ENCODE peak calls at places on chromosomes 7 and 10, in four cellular contexts. One of them, this sample, is unnamed.

GRCh38 chr7:141251957-141252356 is 178.1 kb downstream of the TMEM178B start:
- DNase-seq in HepG2: no peak
- DNase-seq in astrocyte: no peak
- DNase-seq in fibroblast of the aortic adventitia: no peak
- DNase-seq in this sample: no peak

GRCh38 chr7:105723582-105723981 is 142.3 kb upstream of the EFCAB10 start:
- DNase-seq in astrocyte: no peak
- DNase-seq in HepG2: no peak
- DNase-seq in fibroblast of the aortic adventitia: no peak
- DNase-seq in this sample: no peak

GRCh38 chr10:78307576-78307975 is 273.9 kb downstream of the RPS24 start:
- DNase-seq in fibroblast of the aortic adventitia: no peak
- DNase-seq in HepG2: no peak
- DNase-seq in astrocyte: no peak
- DNase-seq in this sample: no peak

GRCh38 chr7:74104702-74105101 is 21.1 kb downstream of the LIMK1 start:
- DNase-seq in astrocyte: peak
- DNase-seq in HepG2: no peak
- DNase-seq in fibroblast of the aortic adventitia: no peak
- DNase-seq in this sample: no peak

GRCh38 chr10:98664329-98665042 is 217.8 kb upstream of the HPS1 start:
- DNase-seq in HepG2: peak
- DNase-seq in fibroblast of the aortic adventitia: peak
- DNase-seq in astrocyte: no peak
- DNase-seq in this sample: peak

GRCh38 chr7:78130443-78131200 is 332.0 kb downstream of the PHTF2 start:
- DNase-seq in HepG2: no peak
- DNase-seq in fibroblast of the aortic adventitia: no peak
- DNase-seq in astrocyte: no peak
- DNase-seq in this sample: peak

GRCh38 chr7:28708458-28708951 is 249.6 kb downstream of the TRIL start:
- DNase-seq in astrocyte: peak
- DNase-seq in fibroblast of the aortic adventitia: peak
- DNase-seq in HepG2: no peak
- DNase-seq in this sample: no peak

GRCh38 chr7:82729172-82730030 is 285.8 kb upstream of the CACNA2D1 start:
- DNase-seq in astrocyte: no peak
- DNase-seq in HepG2: peak
- DNase-seq in fibroblast of the aortic adventitia: peak
- DNase-seq in this sample: peak

GRCh38 chr10:72335394-72336258 is 19.1 kb downstream of the DNAJB12 start:
- DNase-seq in astrocyte: no peak
- DNase-seq in HepG2: no peak
- DNase-seq in fibroblast of the aortic adventitia: peak
- DNase-seq in this sample: no peak

GRCh38 chr10:24349379-24350110 is 140.6 kb downstream of the KIAA1217 start:
- DNase-seq in fibroblast of the aortic adventitia: peak
- DNase-seq in HepG2: no peak
- DNase-seq in astrocyte: peak
- DNase-seq in this sample: peak

GRCh38 chr7:132755538-132756481 is 179.5 kb upstream of the PLXNA4 start:
- DNase-seq in HepG2: no peak
- DNase-seq in astrocyte: no peak
- DNase-seq in fibroblast of the aortic adventitia: no peak
- DNase-seq in this sample: no peak

GRCh38 chr7:93890464-93891068 is at the start of gene TFPI2:
- DNase-seq in fibroblast of the aortic adventitia: peak
- DNase-seq in HepG2: peak
- DNase-seq in astrocyte: peak
- DNase-seq in this sample: peak

GRCh38 chr7:47496064-47496665 is 85.7 kb downstream of the TNS3 start:
- DNase-seq in astrocyte: no peak
- DNase-seq in fibroblast of the aortic adventitia: no peak
- DNase-seq in HepG2: no peak
- DNase-seq in this sample: no peak

GRCh38 chr7:111784311-111784710 is 222.0 kb upstream of the IMMP2L start:
- DNase-seq in HepG2: no peak
- DNase-seq in astrocyte: no peak
- DNase-seq in fibroblast of the aortic adventitia: no peak
- DNase-seq in this sample: no peak

GRCh38 chr7:77982926-77983550 is 184.5 kb downstream of the PHTF2 start:
- DNase-seq in fibroblast of the aortic adventitia: no peak
- DNase-seq in astrocyte: peak
- DNase-seq in HepG2: no peak
- DNase-seq in this sample: no peak

GRCh38 chr7:2399848-2400587 is 3.4 kb upstream of the CHST12 start:
- DNase-seq in fibroblast of the aortic adventitia: peak
- DNase-seq in astrocyte: peak
- DNase-seq in HepG2: peak
- DNase-seq in this sample: peak

GRCh38 chr7:113071465-113071864 is 15.2 kb downstream of the GPR85 start:
- DNase-seq in HepG2: no peak
- DNase-seq in astrocyte: peak
- DNase-seq in fibroblast of the aortic adventitia: peak
- DNase-seq in this sample: peak

GRCh38 chr10:16905304-16905703 is 88.1 kb upstream of the RSU1 start:
- DNase-seq in fibroblast of the aortic adventitia: peak
- DNase-seq in HepG2: no peak
- DNase-seq in astrocyte: peak
- DNase-seq in this sample: peak

GRCh38 chr10:78964952-78965633 is 103.7 kb upstream of the ZMIZ1 start:
- DNase-seq in HepG2: peak
- DNase-seq in fibroblast of the aortic adventitia: no peak
- DNase-seq in astrocyte: peak
- DNase-seq in this sample: no peak

GRCh38 chr7:81300779-81301178 is 381.9 kb upstream of the SEMA3C start:
- DNase-seq in astrocyte: peak
- DNase-seq in HepG2: no peak
- DNase-seq in fibroblast of the aortic adventitia: no peak
- DNase-seq in this sample: no peak

GRCh38 chr7:142854505-142855400 is at the start of gene EPHB6:
- DNase-seq in fibroblast of the aortic adventitia: peak
- DNase-seq in HepG2: no peak
- DNase-seq in astrocyte: peak
- DNase-seq in this sample: peak

GRCh38 chr7:11182736-11183135 is 209.1 kb downstream of the PHF14 start:
- DNase-seq in fibroblast of the aortic adventitia: peak
- DNase-seq in HepG2: no peak
- DNase-seq in astrocyte: peak
- DNase-seq in this sample: peak

GRCh38 chr7:159024280-159024951 is 120.3 kb downstream of the VIPR2 start:
- DNase-seq in HepG2: no peak
- DNase-seq in fibroblast of the aortic adventitia: no peak
- DNase-seq in astrocyte: no peak
- DNase-seq in this sample: no peak

GRCh38 chr7:23863209-23863798 is 153.3 kb downstream of the STK31 start:
- DNase-seq in fibroblast of the aortic adventitia: peak
- DNase-seq in HepG2: peak
- DNase-seq in astrocyte: peak
- DNase-seq in this sample: peak

GRCh38 chr7:96287168-96287567 is 34.7 kb downstream of the SLC25A13 start:
- DNase-seq in fibroblast of the aortic adventitia: no peak
- DNase-seq in HepG2: no peak
- DNase-seq in astrocyte: no peak
- DNase-seq in this sample: no peak

GRCh38 chr7:92425311-92425947 is 21.9 kb upstream of the GATAD1 start:
- DNase-seq in HepG2: no peak
- DNase-seq in fibroblast of the aortic adventitia: no peak
- DNase-seq in astrocyte: no peak
- DNase-seq in this sample: no peak

GRCh38 chr7:137731436-137731835 is 115.3 kb downstream of the DGKI start:
- DNase-seq in HepG2: no peak
- DNase-seq in astrocyte: peak
- DNase-seq in fibroblast of the aortic adventitia: peak
- DNase-seq in this sample: peak

GRCh38 chr10:111117528-111118277 is 40.9 kb downstream of the ADRA2A start:
- DNase-seq in HepG2: no peak
- DNase-seq in fibroblast of the aortic adventitia: no peak
- DNase-seq in astrocyte: no peak
- DNase-seq in this sample: no peak

GRCh38 chr10:84826704-84827103 is 498.3 kb downstream of the CCSER2 start:
- DNase-seq in fibroblast of the aortic adventitia: no peak
- DNase-seq in HepG2: no peak
- DNase-seq in astrocyte: peak
- DNase-seq in this sample: peak

GRCh38 chr7:142405122-142405765 is 147.4 kb upstream of the PRSS58 start:
- DNase-seq in astrocyte: peak
- DNase-seq in fibroblast of the aortic adventitia: peak
- DNase-seq in HepG2: no peak
- DNase-seq in this sample: peak

GRCh38 chr7:37284805-37285211 is 163.9 kb downstream of the ELMO1 start:
- DNase-seq in HepG2: peak
- DNase-seq in astrocyte: no peak
- DNase-seq in fibroblast of the aortic adventitia: no peak
- DNase-seq in this sample: no peak

GRCh38 chr7:131235489-131236317 is 92.0 kb upstream of the MKLN1 start:
- DNase-seq in fibroblast of the aortic adventitia: peak
- DNase-seq in astrocyte: peak
- DNase-seq in HepG2: peak
- DNase-seq in this sample: peak

GRCh38 chr10:89183571-89183970 is 23.5 kb downstream of the CH25H start:
- DNase-seq in fibroblast of the aortic adventitia: peak
- DNase-seq in astrocyte: peak
- DNase-seq in HepG2: no peak
- DNase-seq in this sample: peak

GRCh38 chr10:32237644-32238345 is 109.2 kb downstream of the EPC1 start:
- DNase-seq in HepG2: no peak
- DNase-seq in fibroblast of the aortic adventitia: peak
- DNase-seq in astrocyte: peak
- DNase-seq in this sample: peak

DNA sequence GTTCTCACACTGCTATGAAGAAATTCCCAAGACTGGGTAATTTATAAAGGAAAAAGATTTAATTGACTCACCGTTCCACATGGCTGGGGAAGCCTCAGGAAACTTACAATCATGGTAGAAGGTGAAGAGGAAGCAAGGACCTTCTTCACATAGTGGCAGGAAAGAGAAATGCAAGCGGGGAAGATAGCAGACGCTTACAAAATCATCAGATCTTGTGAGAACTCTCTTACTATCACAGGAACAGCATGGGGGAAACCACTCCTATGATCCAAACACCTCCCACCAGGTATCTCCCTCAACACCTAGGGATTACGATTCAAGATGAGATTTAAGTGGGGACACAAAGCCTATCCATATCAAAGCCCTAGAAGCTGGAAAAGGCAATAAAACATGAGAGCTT is 130.8 kb downstream of the MDFIC start:
- DNase-seq in astrocyte: no peak
- DNase-seq in fibroblast of the aortic adventitia: no peak
- DNase-seq in HepG2: no peak
- DNase-seq in this sample: no peak
- TF ChIP-seq CTCF in astrocyte: no peak
- TF ChIP-seq CTCF in fibroblast of the aortic adventitia: no peak
- TF ChIP-seq CTCF in HepG2: no peak
- TF ChIP-seq CTCF in this sample: no peak

GRCh38 chr7:88357295-88357694 is 50.6 kb upstream of the STEAP4 start:
- DNase-seq in astrocyte: peak
- DNase-seq in HepG2: no peak
- DNase-seq in fibroblast of the aortic adventitia: peak
- DNase-seq in this sample: no peak
- TF ChIP-seq CTCF in astrocyte: no peak
- TF ChIP-seq CTCF in HepG2: peak
- TF ChIP-seq CTCF in fibroblast of the aortic adventitia: peak
- TF ChIP-seq CTCF in this sample: no peak

GRCh38 chr7:151520419-151521229 is 929 bp upstream of the RHEB start:
- DNase-seq in HepG2: no peak
- DNase-seq in astrocyte: no peak
- DNase-seq in fibroblast of the aortic adventitia: no peak
- DNase-seq in this sample: peak

GRCh38 chr7:151517601-151518104 is 2.0 kb downstream of the RHEB start:
- DNase-seq in HepG2: no peak
- DNase-seq in astrocyte: no peak
- DNase-seq in fibroblast of the aortic adventitia: no peak
- DNase-seq in this sample: peak

GRCh38 chr7:151518781-151519044 is 982 bp downstream of the RHEB start:
- DNase-seq in HepG2: no peak
- DNase-seq in astrocyte: no peak
- DNase-seq in fibroblast of the aortic adventitia: peak
- DNase-seq in this sample: no peak

GRCh38 chr7:151519765-151520418 is at the start of gene RHEB:
- DNase-seq in fibroblast of the aortic adventitia: peak
- DNase-seq in HepG2: peak
- DNase-seq in astrocyte: peak
- DNase-seq in this sample: peak

DNA sequence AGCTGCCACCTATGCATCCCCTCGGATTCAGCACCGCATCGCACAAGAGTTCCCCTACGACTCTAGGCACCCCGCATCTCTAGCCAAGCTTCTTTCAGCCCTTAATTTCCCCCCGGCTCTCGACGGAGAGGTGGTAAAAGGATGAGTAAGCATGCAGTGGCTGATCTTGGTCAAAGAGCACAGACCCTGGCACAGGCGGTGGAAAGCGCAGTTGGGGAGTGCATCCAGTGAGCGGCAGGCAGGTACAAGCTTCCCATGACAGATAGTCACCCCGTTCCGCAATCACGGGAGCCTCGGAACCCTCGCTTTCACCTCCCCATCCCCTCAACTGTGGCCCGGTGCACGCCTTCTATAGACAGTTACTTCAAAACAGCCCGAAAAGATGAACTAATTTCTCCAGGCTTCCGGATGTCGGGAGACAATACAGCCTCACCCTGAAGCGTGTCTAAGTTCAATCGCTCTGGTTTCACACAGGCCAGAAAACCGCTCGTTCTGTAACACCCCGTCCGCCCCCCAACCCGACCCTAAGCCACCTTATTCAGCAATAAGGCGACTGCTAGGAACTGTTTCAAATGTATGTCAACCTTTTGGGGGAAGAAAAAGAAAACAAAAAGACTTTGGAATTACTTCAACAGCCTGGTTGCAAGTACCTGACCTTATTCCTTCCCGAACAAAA is 1.5 kb downstream of the RHEB start:
- DNase-seq in fibroblast of the aortic adventitia: peak
- DNase-seq in HepG2: peak
- DNase-seq in astrocyte: peak
- DNase-seq in this sample: peak
- TF ChIP-seq CTCF in fibroblast of the aortic adventitia: no peak
- TF ChIP-seq CTCF in HepG2: peak
- TF ChIP-seq CTCF in astrocyte: no peak
- TF ChIP-seq CTCF in this sample: peak

DNA sequence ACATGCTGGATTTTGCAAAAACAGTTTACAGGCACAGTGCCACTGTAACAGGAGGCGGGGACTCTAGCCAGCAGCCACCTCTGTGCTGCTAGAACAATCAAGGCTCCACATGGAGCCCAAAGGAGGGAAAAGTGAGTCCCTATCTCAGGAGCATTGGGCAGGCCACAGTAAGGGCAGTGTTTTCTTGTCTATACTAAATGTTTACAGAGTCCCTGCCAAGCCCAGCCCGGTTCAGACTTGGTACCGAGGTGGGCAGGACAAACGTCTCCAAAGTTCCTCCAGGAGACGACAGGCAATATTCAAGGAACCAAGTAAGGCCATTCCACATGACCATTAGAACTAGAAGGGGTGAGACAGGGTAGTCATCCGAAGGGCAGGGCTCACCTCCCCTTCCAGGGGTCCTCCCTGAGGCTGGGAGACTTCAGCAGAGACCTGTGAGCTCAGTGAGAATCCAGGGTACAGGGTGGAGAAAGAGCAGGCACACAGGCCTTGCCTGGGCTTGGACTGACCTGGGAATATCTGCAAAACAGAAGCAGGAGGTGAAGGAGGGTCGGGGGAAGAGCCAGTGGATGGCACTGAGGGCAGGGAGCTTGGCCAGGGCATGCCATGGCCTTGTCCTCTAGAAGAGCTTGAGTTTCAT is 90.8 kb upstream of the NPS start:
- DNase-seq in fibroblast of the aortic adventitia: no peak
- DNase-seq in HepG2: no peak
- DNase-seq in astrocyte: no peak
- DNase-seq in this sample: no peak
- TF ChIP-seq CTCF in fibroblast of the aortic adventitia: no peak
- TF ChIP-seq CTCF in HepG2: no peak
- TF ChIP-seq CTCF in astrocyte: no peak
- TF ChIP-seq CTCF in this sample: no peak